ENCODE peak calls at places on chromosomes 12 and 14, in seven cellular contexts. B is LoVo, R is ACHN, D is non-pigmented ciliary epithelial cell, N is left ventricle myocardium inferior, V is hippocampal formation, Q is NCI-H460. W is an unnamed sample.

GRCh38 chr14:51019089-51019488 is 74.8 kb upstream of the PYGL start:
- DNase-seq in D (no peak), R (no peak), B (no peak), Q (no peak), N (no peak), V (no peak), W (no peak)

GRCh38 chr14:68627868-68628604 is 164.8 kb downstream of the ZFP36L1 start:
- DNase-seq in R (no peak), Q (no peak), B (peak), D (no peak), N (peak), V (peak), W (peak)

GRCh38 chr14:93006484-93007128 is 83.7 kb downstream of the CHGA start:
- DNase-seq in D (no peak), V (no peak), B (peak), R (peak), Q (no peak), N (no peak), W (no peak)

GRCh38 chr12:100715976-100716657 is 78.5 kb upstream of the ANO4 start:
- DNase-seq in V (no peak), Q (no peak), B (no peak), N (no peak), D (no peak), R (no peak), W (no peak)

GRCh38 chr12:58416211-58416610 is 474.8 kb downstream of the ATP23 start:
- DNase-seq in Q (peak), N (no peak), D (peak), R (peak), V (no peak), B (no peak), W (no peak)

GRCh38 chr12:113154351-113154973 is 4.9 kb downstream of the CFAP73 start:
- DNase-seq in B (no peak), D (no peak), Q (no peak), R (peak), N (no peak), V (no peak), W (no peak)

GRCh38 chr14:35365130-35366047 is 39.2 kb downstream of the NFKBIA start:
- DNase-seq in Q (peak), N (peak), R (peak), B (peak), D (no peak), V (no peak), W (peak)

GRCh38 chr12:26523708-26524150 is 309.3 kb downstream of the ITPR2 start:
- DNase-seq in V (peak), R (no peak), D (peak), Q (peak), N (peak), B (peak), W (peak)

GRCh38 chr14:101843665-101844064 is 82.2 kb downstream of the PPP2R5C start:
- DNase-seq in D (no peak), B (no peak), V (no peak), R (no peak), Q (no peak), N (no peak), W (no peak)

GRCh38 chr12:67952787-67953186 is 36.5 kb upstream of the IFNG-AS1 start:
- DNase-seq in B (no peak), R (no peak), V (no peak), N (no peak), D (no peak), Q (no peak), W (no peak)

GRCh38 chr12:122208073-122208820 is 4.7 kb downstream of the B3GNT4 start:
- DNase-seq in D (no peak), B (no peak), N (no peak), V (no peak), R (no peak), Q (no peak), W (no peak)

GRCh38 chr12:113667667-113668356 is 196.1 kb upstream of the LHX5 start:
- DNase-seq in B (no peak), N (no peak), R (no peak), V (no peak), Q (no peak), D (no peak), W (no peak)

GRCh38 chr12:14779834-14780233 is 23.4 kb downstream of the WBP11 start:
- DNase-seq in V (no peak), Q (no peak), B (no peak), R (no peak), N (no peak), D (no peak), W (no peak)

GRCh38 chr12:69837191-69838085 is 12.4 kb downstream of the MYRFL start:
- DNase-seq in Q (no peak), N (no peak), V (peak), R (no peak), D (no peak), B (no peak), W (peak)

GRCh38 chr14:23548351-23549318 is 2.9 kb downstream of the ZFHX2 start:
- DNase-seq in R (no peak), N (no peak), Q (no peak), B (no peak), D (no peak), V (no peak), W (no peak)

GRCh38 chr14:74207943-74208342 is 31.3 kb upstream of the VSX2 start:
- DNase-seq in Q (peak), R (no peak), B (no peak), N (no peak), V (no peak), D (no peak), W (no peak)

GRCh38 chr12:39077226-39077625 is 171.8 kb upstream of the CPNE8 start:
- DNase-seq in V (no peak), R (no peak), N (no peak), B (no peak), D (no peak), Q (no peak), W (no peak)

GRCh38 chr14:51657762-51658161 is 6.1 kb downstream of the FRMD6 start:
- DNase-seq in D (no peak), R (no peak), N (no peak), V (no peak), Q (no peak), B (no peak), W (no peak)

GRCh38 chr12:12338528-12339168 is 11.4 kb downstream of the MANSC1 start:
- DNase-seq in N (no peak), V (no peak), B (no peak), Q (no peak), R (no peak), D (no peak), W (no peak)

GRCh38 chr12:112097641-112098040 is 10.9 kb downstream of the NAA25 start:
- DNase-seq in B (no peak), V (no peak), D (no peak), Q (no peak), R (no peak), N (no peak), W (no peak)